ENCODE peak calls at places on chromosomes 12 and 14, in five cellular contexts. U, M, A, G and P are unnamed samples.

GRCh38 chr12:29754235-29755189 is 29.2 kb downstream of the TMTC1 start:
- DNase-seq in M (no peak), U (no peak), A (no peak), G (peak), P (no peak)

GRCh38 chr14:77491056-77491455 is 7.6 kb downstream of the ISM2 start:
- DNase-seq in U (no peak), M (no peak), G (no peak), A (no peak), P (no peak)

GRCh38 chr12:90729741-90730140 is 225.2 kb downstream of the CCER1 start:
- DNase-seq in G (peak), U (peak), A (no peak), M (no peak), P (no peak)

GRCh38 chr12:98513379-98514318 is 1.7 kb upstream of the TMPO start:
- DNase-seq in U (no peak), A (no peak), M (no peak), G (no peak), P (peak)

GRCh38 chr14:24436355-24437019 is 6.1 kb downstream of the SDR39U1 start:
- DNase-seq in M (peak), A (peak), G (peak), U (peak), P (peak)

GRCh38 chr14:105161964-105162363 is 6.6 kb downstream of the JAG2 start:
- DNase-seq in A (no peak), M (no peak), G (no peak), U (no peak), P (no peak)

GRCh38 chr12:55908726-55909512 is 18.8 kb downstream of the PYM1 start:
- DNase-seq in A (peak), U (no peak), G (peak), M (no peak), P (no peak)

GRCh38 chr14:94005324-94005723 is 8.2 kb downstream of the CCDC197 start:
- DNase-seq in M (no peak), U (no peak), G (no peak), A (no peak), P (no peak)

GRCh38 chr14:98937712-98938505 is 334.1 kb downstream of the BCL11B start:
- DNase-seq in M (no peak), G (no peak), U (no peak), A (no peak), P (no peak)

GRCh38 chr12:120466560-120467315 is 2.8 kb downstream of the SRSF9 start:
- DNase-seq in U (peak), A (no peak), M (peak), G (peak), P (peak)

GRCh38 chr12:120324841-120325417 is 2.6 kb downstream of the PLA2G1B start:
- DNase-seq in M (no peak), A (no peak), U (no peak), G (no peak), P (no peak)

GRCh38 chr14:94542111-94542810 is 19.0 kb upstream of the SERPINA4 start:
- DNase-seq in M (no peak), A (peak), G (no peak), U (peak), P (no peak)

GRCh38 chr12:123271182-123271491 is 519 bp downstream of the CDK2AP1 start:
- DNase-seq in U (peak), M (peak), G (peak), A (peak), P (peak)

GRCh38 chr14:104316723-104317499 is 178.5 kb downstream of the KIF26A start:
- DNase-seq in M (no peak), A (no peak), G (no peak), U (no peak), P (no peak)

GRCh38 chr14:94826774-94827173 is 56.9 kb upstream of the GSC start:
- DNase-seq in G (no peak), A (no peak), U (no peak), M (no peak), P (no peak)

GRCh38 chr14:23930742-23931141 is 22.8 kb upstream of the DHRS4 start:
- DNase-seq in M (no peak), U (peak), A (peak), G (peak), P (no peak)

GRCh38 chr14:80867091-80867490 is 74.4 kb downstream of the CEP128 start:
- DNase-seq in U (peak), M (no peak), G (no peak), A (no peak), P (no peak)